ENCODE peak calls at places on chromosomes 5 and 9, in four cellular contexts. N is stimulated activated CD8-positive, alpha-beta memory T cell treated with anti-CD3 and anti-CD28 coated beads, Interleukin-12 subunit alpha, Interleukin-12 subunit beta, amount 100 ng/mL, for 4 hours; C is T-helper 2 cell; A is T-helper 9 cell. L is an unnamed sample.

GRCh38 chr9:35820076-35820475 is 5.2 kb upstream of the HINT2 start:
- DNase-seq in C (no peak), A (no peak), N (no peak), L (no peak)

GRCh38 chr9:126363847-126364671 is 37.4 kb downstream of the MVB12B start:
- DNase-seq in N (no peak), A (no peak), C (no peak), L (no peak)

GRCh38 chr5:141848771-141849370 is 29.3 kb downstream of the PCDH1 start:
- DNase-seq in A (no peak), C (no peak), N (peak; percentile 11), L (no peak)

GRCh38 chr5:166624573-166624972 is 1666.9 kb upstream of the WWC1 start:
- DNase-seq in C (no peak), A (no peak), N (no peak), L (no peak)

GRCh38 chr5:139482050-139482889 is at the start of gene STING1:
- DNase-seq in N (no peak), A (peak; percentile 54), C (peak; percentile 83), L (peak; percentile 21)

GRCh38 chr9:98795970-98796363 is 388 bp downstream of the ANKS6 start:
- DNase-seq in A (no peak), C (peak; percentile 25), N (no peak), L (no peak)

GRCh38 chr9:19186240-19186639 is 44.3 kb upstream of the DENND4C start:
- DNase-seq in C (no peak), N (no peak), A (no peak), L (no peak)

GRCh38 chr5:63401434-63402046 is 560.7 kb downstream of the HTR1A start:
- DNase-seq in N (no peak), A (no peak), C (peak; percentile 18), L (no peak)

GRCh38 chr5:150624334-150625163 is 15.9 kb upstream of the SYNPO start:
- DNase-seq in A (peak; percentile 19), C (peak; percentile 8), N (no peak), L (peak; percentile 44)

GRCh38 chr5:131270809-131271208 is 7.0 kb downstream of the CDC42SE2 start:
- DNase-seq in A (no peak), N (no peak), C (no peak), L (no peak)

GRCh38 chr9:71783120-71783523 is 14.8 kb upstream of the CEMIP2 start:
- DNase-seq in N (peak; percentile 76), A (peak; percentile 74), C (peak; percentile 98), L (peak; percentile 37)

GRCh38 chr5:19406576-19407365 is 581.2 kb downstream of the CDH18 start:
- DNase-seq in C (no peak), N (no peak), A (no peak), L (no peak)

GRCh38 chr5:179393078-179393477 is 47.8 kb upstream of the ADAMTS2 start:
- DNase-seq in A (no peak), C (no peak), N (no peak), L (no peak)

GRCh38 chr9:105355810-105356209 is 92.0 kb upstream of the FSD1L start:
- DNase-seq in N (no peak), A (no peak), C (peak; percentile 88), L (no peak)

L was measured in activated B cell treated with CpG ODN at 0.5 μM for 24 hours.